ENCODE peak calls at places on chromosomes 11 and 22, in four cellular contexts. F, M, L and E are unnamed samples.

GRCh38 chr11:721347-721912 is 15.4 kb downstream of the EPS8L2 start:
- DNase-seq in M (no peak), L (no peak), F (no peak), E (no peak)

GRCh38 chr22:43272301-43272700 is 70.9 kb downstream of the SCUBE1 start:
- DNase-seq in M (no peak), L (no peak), F (no peak), E (no peak)

GRCh38 chr22:42179616-42180015 is 49.0 kb upstream of the CYP2D6 start:
- DNase-seq in L (no peak), M (no peak), F (no peak), E (no peak)

GRCh38 chr11:119157088-119157487 is 8.2 kb downstream of the ABCG4 start:
- DNase-seq in M (no peak), L (no peak), F (no peak), E (no peak)

GRCh38 chr11:5364214-5364613 is 12.9 kb downstream of the OR51B6 start:
- DNase-seq in F (no peak), L (no peak), M (no peak), E (no peak)

GRCh38 chr11:101523193-101523592 is 60.6 kb downstream of the TRPC6 start:
- DNase-seq in M (no peak), F (no peak), L (no peak), E (no peak)

GRCh38 chr11:23866641-23867040 is 630.2 kb upstream of the LUZP2 start:
- DNase-seq in M (no peak), L (no peak), F (no peak), E (no peak)

GRCh38 chr11:102552447-102553200 is 22.1 kb upstream of the MMP7 start:
- DNase-seq in F (no peak), M (no peak), L (no peak), E (no peak)